ENCODE peak calls at places on chromosomes 6 and 20, in ten cellular contexts. I is Peyer's patch, K is right lobe of liver, D is dorsolateral prefrontal cortex, S is cardiac fibroblast, O is PC-9, E is mucosa of descending colon, A is fibroblast of lung, W is cardiac muscle cell, Y is astrocyte of the cerebellum. J is an unnamed sample.

GRCh38 chr20:39070484-39071231 is 108.5 kb downstream of the DHX35 start:
- DNase-seq in I (no peak), K (no peak), D (no peak), S (peak), O (no peak), E (no peak), A (peak), W (no peak), Y (peak), J (peak)

GRCh38 chr6:73657201-73657600 is 3.4 kb upstream of the SLC17A5 start:
- DNase-seq in I (no peak), K (no peak), D (no peak), S (no peak), O (peak), E (no peak), A (no peak), W (no peak), Y (no peak), J (no peak)

GRCh38 chr20:36482044-36482473 is 59.3 kb upstream of the MYL9 start:
- DNase-seq in I (no peak), K (peak), D (peak), S (no peak), O (no peak), E (no peak), A (no peak), W (peak), Y (no peak), J (no peak)

GRCh38 chr20:15637971-15638754 is 935.1 kb downstream of the KIF16B start:
- DNase-seq in I (no peak), K (no peak), D (no peak), S (no peak), O (no peak), E (no peak), A (no peak), W (peak), Y (no peak), J (no peak)

GRCh38 chr6:90078513-90079289 is 184.4 kb downstream of the GJA10 start:
- DNase-seq in I (no peak), K (no peak), D (no peak), S (no peak), O (no peak), E (no peak), A (peak), W (no peak), Y (no peak), J (peak)

GRCh38 chr6:26234421-26235239 is 130.4 kb upstream of the BTN3A2 start:
- DNase-seq in I (peak), K (no peak), D (peak), S (peak), O (peak), E (peak), A (peak), W (peak), Y (peak), J (peak)

GRCh38 chr20:38196592-38196991 is 31.5 kb upstream of the TGM2 start:
- DNase-seq in I (no peak), K (peak), D (no peak), S (peak), O (peak), E (no peak), A (no peak), W (no peak), Y (no peak), J (no peak)

GRCh38 chr6:31163922-31164321 is 5.5 kb downstream of the TCF19 start:
- DNase-seq in I (no peak), K (no peak), D (no peak), S (peak), O (no peak), E (no peak), A (no peak), W (no peak), Y (no peak), J (no peak)

GRCh38 chr6:8642854-8643253 is 207.5 kb upstream of the SLC35B3 start:
- DNase-seq in I (no peak), K (no peak), D (no peak), S (no peak), O (no peak), E (no peak), A (no peak), W (no peak), Y (no peak), J (no peak)

GRCh38 chr6:36691612-36692011 is 6.0 kb upstream of the RAB44 start:
- DNase-seq in I (no peak), K (no peak), D (no peak), S (no peak), O (no peak), E (no peak), A (no peak), W (no peak), Y (no peak), J (no peak)

GRCh38 chr6:97901531-97901930 is 618.5 kb upstream of the MMS22L start:
- DNase-seq in I (no peak), K (no peak), D (no peak), S (no peak), O (no peak), E (no peak), A (no peak), W (no peak), Y (no peak), J (no peak)

GRCh38 chr20:62580733-62581132 is 61.6 kb upstream of the SLCO4A1 start:
- DNase-seq in I (no peak), K (no peak), D (no peak), S (no peak), O (no peak), E (no peak), A (no peak), W (no peak), Y (no peak), J (no peak)

GRCh38 chr6:137740967-137741761 is 125.9 kb upstream of the TNFAIP3 start:
- DNase-seq in I (no peak), K (no peak), D (no peak), S (no peak), O (no peak), E (no peak), A (no peak), W (no peak), Y (no peak), J (no peak)

GRCh38 chr20:31256959-31257358 is 505 bp upstream of the DEFB115 start:
- DNase-seq in I (no peak), K (no peak), D (no peak), S (no peak), O (no peak), E (no peak), A (no peak), W (no peak), Y (no peak), J (no peak)

GRCh38 chr6:140774080-140774505 is 1358.6 kb upstream of the GJE1 start:
- DNase-seq in I (no peak), K (no peak), D (no peak), S (peak), O (no peak), E (no peak), A (peak), W (peak), Y (peak), J (peak)

GRCh38 chr6:139271056-139271455 is 20.7 kb downstream of the TXLNB start:
- DNase-seq in I (no peak), K (no peak), D (no peak), S (no peak), O (peak), E (no peak), A (peak), W (no peak), Y (peak), J (peak)

GRCh38 chr20:17822039-17822438 is 122.3 kb downstream of the BANF2 start:
- DNase-seq in I (no peak), K (no peak), D (no peak), S (peak), O (peak), E (no peak), A (peak), W (no peak), Y (peak), J (peak)

GRCh38 chr6:16964553-16965499 is 137.0 kb upstream of the STMND1 start:
- DNase-seq in I (peak), K (peak), D (peak), S (peak), O (peak), E (peak), A (peak), W (peak), Y (peak), J (peak)

GRCh38 chr20:4160761-4161305 is 145.5 kb upstream of the RNF24 start:
- DNase-seq in I (peak), K (peak), D (peak), S (peak), O (peak), E (peak), A (peak), W (peak), Y (peak), J (peak)

GRCh38 chr20:61396262-61396848 is 144.3 kb downstream of the CDH4 start:
- DNase-seq in I (no peak), K (no peak), D (no peak), S (no peak), O (no peak), E (no peak), A (no peak), W (no peak), Y (no peak), J (no peak)

GRCh38 chr6:148203970-148204369 is 138.7 kb upstream of the SASH1 start:
- DNase-seq in I (no peak), K (no peak), D (no peak), S (peak), O (no peak), E (no peak), A (peak), W (no peak), Y (peak), J (peak)

GRCh38 chr6:169170583-169170955 is 83.1 kb downstream of the THBS2 start:
- DNase-seq in I (no peak), K (no peak), D (no peak), S (no peak), O (no peak), E (no peak), A (no peak), W (no peak), Y (no peak), J (no peak)

GRCh38 chr6:19824058-19824807 is 12.9 kb upstream of the ID4 start:
- DNase-seq in I (no peak), K (no peak), D (no peak), S (no peak), O (no peak), E (no peak), A (no peak), W (no peak), Y (no peak), J (no peak)

GRCh38 chr6:93193868-93194267 is 225.5 kb downstream of the EPHA7 start:
- DNase-seq in I (no peak), K (no peak), D (no peak), S (no peak), O (no peak), E (no peak), A (no peak), W (no peak), Y (no peak), J (no peak)

GRCh38 chr6:17928514-17929430 is 58.7 kb downstream of the KIF13A start:
- DNase-seq in I (no peak), K (no peak), D (no peak), S (peak), O (peak), E (no peak), A (peak), W (no peak), Y (peak), J (no peak)

GRCh38 chr20:8581451-8582183 is 449.6 kb downstream of the PLCB1 start:
- DNase-seq in I (no peak), K (no peak), D (no peak), S (no peak), O (no peak), E (no peak), A (no peak), W (no peak), Y (no peak), J (no peak)

GRCh38 chr20:14720251-14720650 is 382.8 kb upstream of the FLRT3 start:
- DNase-seq in I (no peak), K (no peak), D (no peak), S (no peak), O (no peak), E (no peak), A (no peak), W (no peak), Y (no peak), J (no peak)

GRCh38 chr20:62524486-62524885 is 48.7 kb upstream of the GATA5 start:
- DNase-seq in I (no peak), K (no peak), D (no peak), S (peak), O (no peak), E (no peak), A (no peak), W (peak), Y (no peak), J (no peak)

GRCh38 chr20:7667194-7667593 is 273.1 kb downstream of the HAO1 start:
- DNase-seq in I (no peak), K (no peak), D (no peak), S (peak), O (no peak), E (no peak), A (peak), W (no peak), Y (no peak), J (peak)

GRCh38 chr6:47715782-47716181 is 17.4 kb downstream of the ADGRF4 start:
- DNase-seq in I (no peak), K (no peak), D (no peak), S (no peak), O (no peak), E (no peak), A (no peak), W (no peak), Y (no peak), J (no peak)

GRCh38 chr6:89986650-89987074 is 92.4 kb downstream of the GJA10 start:
- DNase-seq in I (no peak), K (no peak), D (no peak), S (peak), O (peak), E (no peak), A (peak), W (no peak), Y (peak), J (peak)

GRCh38 chr6:146915671-146916127 is 288.5 kb upstream of the STXBP5 start:
- DNase-seq in I (no peak), K (no peak), D (no peak), S (no peak), O (peak), E (no peak), A (peak), W (no peak), Y (no peak), J (peak)

GRCh38 chr6:20691185-20691584 is 156.9 kb downstream of the CDKAL1 start:
- DNase-seq in I (no peak), K (no peak), D (no peak), S (no peak), O (no peak), E (no peak), A (no peak), W (no peak), Y (no peak), J (no peak)

GRCh38 chr6:53152576-53152975 is 3.9 kb upstream of the GCM1 start:
- DNase-seq in I (no peak), K (no peak), D (no peak), S (no peak), O (no peak), E (no peak), A (no peak), W (no peak), Y (no peak), J (no peak)

GRCh38 chr6:53148684-53149083 is at the start of gene GCM1:
- DNase-seq in I (no peak), K (no peak), D (no peak), S (no peak), O (no peak), E (no peak), A (no peak), W (no peak), Y (no peak), J (no peak)

GRCh38 chr6:53154071-53154470 is 5.4 kb upstream of the GCM1 start:
- DNase-seq in I (no peak), K (no peak), D (no peak), S (no peak), O (no peak), E (no peak), A (no peak), W (no peak), Y (no peak), J (no peak)

GRCh38 chr6:53154794-53155193 is 6.2 kb upstream of the GCM1 start:
- DNase-seq in I (no peak), K (no peak), D (no peak), S (no peak), O (no peak), E (no peak), A (no peak), W (no peak), Y (no peak), J (no peak)

GRCh38 chr6:53151676-53152075 is 3.0 kb upstream of the GCM1 start:
- DNase-seq in I (no peak), K (no peak), D (no peak), S (no peak), O (no peak), E (no peak), A (no peak), W (no peak), Y (no peak), J (no peak)
- TF ChIP-seq CTCF in I (no peak), K (no peak), D (no peak), S (peak), O (peak), E (no peak), A (no peak), W (peak), Y (peak), J (peak)

GRCh38 chr6:144659735-144660246 is 374.7 kb downstream of the UTRN start:
- DNase-seq in I (no peak), K (no peak), D (no peak), S (no peak), O (no peak), E (peak), A (peak), W (no peak), Y (no peak), J (no peak)
- H3K4me3 ChIP-seq in I (no peak), K (no peak), D (no peak), S (no peak), O (no peak), E (no peak), A (no peak), W (no peak), Y (no peak), J (peak)

GRCh38 chr6:135853227-135853626 is 1.7 kb downstream of the PDE7B start:
- DNase-seq in I (no peak), K (no peak), D (no peak), S (peak), O (no peak), E (no peak), A (peak), W (no peak), Y (no peak), J (peak)
- TF ChIP-seq CTCF in I (no peak), K (no peak), D (peak), S (peak), O (no peak), E (no peak), A (no peak), W (peak), Y (peak), J (peak)

GRCh38 chr6:1315201-1315559 is 3.3 kb downstream of the FOXQ1 start:
- DNase-seq in I (no peak), K (no peak), D (no peak), S (no peak), O (no peak), E (no peak), A (no peak), W (no peak), Y (no peak), J (no peak)
- H3K4me3 ChIP-seq in I (no peak), K (no peak), D (no peak), S (no peak), O (peak), E (no peak), A (peak), W (no peak), Y (no peak), J (no peak)

GRCh38 chr6:109440325-109441068 is at the start of the genes PPIL6 and SMPD2:
- DNase-seq in I (peak), K (peak), D (peak), S (peak), O (peak), E (peak), A (peak), W (peak), Y (peak), J (peak)
- TF ChIP-seq CTCF in I (peak), K (peak), D (peak), S (no peak), O (peak), E (no peak), A (peak), W (peak), Y (peak), J (peak)

DNA sequence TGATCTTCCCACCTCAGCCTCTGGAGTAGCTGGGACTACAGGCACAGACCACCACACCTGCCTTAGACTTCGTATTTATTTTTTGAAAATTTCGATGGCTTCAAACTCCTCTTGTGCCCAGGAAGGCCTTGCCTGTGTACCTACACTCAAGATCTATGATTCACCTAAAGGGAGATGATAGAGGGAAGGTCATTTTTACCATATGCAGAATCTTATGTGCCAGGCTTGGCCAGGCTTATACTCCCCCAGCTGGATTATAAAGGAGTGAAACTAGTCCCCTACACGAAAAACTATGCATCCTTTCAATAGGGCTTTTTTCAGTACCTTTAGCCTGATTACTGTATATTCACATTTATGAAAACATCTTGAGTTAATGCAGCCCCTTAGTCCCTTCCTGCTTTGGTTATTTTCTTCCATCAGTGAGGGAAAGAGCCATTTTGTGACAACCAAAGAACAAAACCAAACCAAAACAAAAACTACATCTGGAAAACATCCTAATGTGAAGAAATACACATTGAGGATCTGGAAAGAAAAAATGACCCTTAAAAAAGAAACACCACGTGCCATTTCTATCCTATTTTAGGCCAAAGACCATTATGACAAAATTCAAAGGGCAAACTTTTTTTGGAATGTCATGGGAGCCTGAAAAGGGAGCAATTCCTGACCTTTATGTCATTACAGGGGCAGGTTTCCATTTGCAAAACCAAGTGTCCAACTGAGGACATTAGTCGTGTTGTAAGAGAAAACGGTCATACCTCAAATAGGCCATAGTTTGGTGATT is 34.7 kb downstream of the RIPOR2 start:
- DNase-seq in I (no peak), K (no peak), D (no peak), S (no peak), O (no peak), E (no peak), A (no peak), W (no peak), Y (no peak), J (no peak)
- H3K4me3 ChIP-seq in I (no peak), K (no peak), D (no peak), S (no peak), O (no peak), E (no peak), A (no peak), W (no peak), Y (no peak), J (no peak)

DNA sequence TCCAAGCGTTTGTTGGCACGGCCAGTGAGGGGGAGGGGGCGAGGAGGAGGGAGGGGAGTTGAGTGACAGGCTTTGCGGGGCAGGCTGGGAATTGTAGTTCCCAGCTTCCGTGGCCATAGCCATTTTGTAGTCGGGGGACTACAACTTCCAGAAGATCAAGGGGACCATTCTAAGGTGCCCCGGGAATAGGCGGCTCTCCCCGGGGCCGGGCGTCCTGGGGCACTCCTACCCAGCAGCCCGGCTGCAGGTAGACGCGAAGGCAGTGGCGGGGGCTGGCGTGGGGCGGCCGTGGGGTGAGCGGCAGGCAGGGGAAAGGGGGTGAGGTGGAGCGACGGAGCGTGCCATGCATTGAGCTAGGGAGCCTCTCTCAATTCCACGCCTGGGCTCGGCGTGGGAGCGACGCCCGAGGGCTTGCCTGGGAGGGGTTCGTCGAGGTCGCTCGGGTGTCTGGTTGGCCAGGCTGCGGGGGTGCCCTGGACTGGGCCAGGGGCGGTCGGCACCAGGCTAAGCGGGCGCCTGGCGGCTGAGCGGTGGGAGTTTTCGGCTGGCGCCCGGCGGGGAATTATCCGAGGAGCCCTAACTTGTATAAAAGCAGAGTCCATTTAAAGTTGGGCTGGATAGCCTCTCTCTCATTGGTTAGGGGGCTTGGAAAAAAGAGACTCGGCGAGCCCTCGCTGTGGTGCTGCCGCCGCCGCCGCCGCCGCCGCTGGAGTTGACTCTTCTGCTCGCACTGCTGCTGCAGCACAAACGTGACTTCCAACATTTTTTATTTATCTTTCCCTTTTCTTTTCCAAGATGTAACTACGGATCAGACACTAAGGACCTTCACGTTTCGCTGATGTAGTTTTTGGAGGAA is at the start of gene JARID2:
- DNase-seq in I (peak), K (peak), D (peak), S (peak), O (peak), E (peak), A (peak), W (peak), Y (peak), J (peak)
- TF ChIP-seq CTCF in I (peak), K (no peak), D (no peak), S (no peak), O (no peak), E (no peak), A (no peak), W (no peak), Y (no peak), J (no peak)

GRCh38 chr20:53984781-53985518 is 85.4 kb downstream of the BCAS1 start:
- DNase-seq in I (no peak), K (no peak), D (no peak), S (no peak), O (peak), E (no peak), A (peak), W (no peak), Y (no peak), J (no peak)
- H3K4me3 ChIP-seq in I (no peak), K (no peak), D (no peak), S (no peak), O (no peak), E (no peak), A (no peak), W (no peak), Y (no peak), J (no peak)

J was measured in astrocyte of the spinal cord.